ENCODE peak calls at places on chromosomes 12 and 14, in six cellular contexts. F, Z, S, O, H and J are unnamed samples.

GRCh38 chr14:71554959-71555612 is 377.1 kb upstream of the RGS6 start:
- DNase-seq in F (no peak), Z (no peak), S (no peak), O (no peak), H (no peak), J (no peak)

GRCh38 chr14:55909879-55910278 is 208.3 kb upstream of the PELI2 start:
- DNase-seq in F (no peak), Z (no peak), S (no peak), O (no peak), H (no peak), J (no peak)

GRCh38 chr12:127558363-127558762 is 708.6 kb upstream of the TMEM132C start:
- DNase-seq in F (no peak), Z (no peak), S (no peak), O (no peak), H (no peak), J (no peak)

GRCh38 chr12:25959069-25959961 is 833 bp downstream of the RASSF8 start:
- DNase-seq in F (peak), Z (no peak), S (peak), O (peak), H (peak), J (peak)

GRCh38 chr14:34463598-34463961 is 1.5 kb upstream of the SPTSSA start:
- DNase-seq in F (no peak), Z (no peak), S (no peak), O (no peak), H (no peak), J (no peak)

GRCh38 chr14:64708148-64709004 is 4.2 kb downstream of the PLEKHG3 start:
- DNase-seq in F (no peak), Z (peak), S (peak), O (peak), H (no peak), J (no peak)

GRCh38 chr14:105049753-105050550 is 15.3 kb downstream of the GPR132 start:
- DNase-seq in F (no peak), Z (no peak), S (peak), O (no peak), H (no peak), J (no peak)

GRCh38 chr12:14935031-14935430 is 3.3 kb downstream of the ERP27 start:
- DNase-seq in F (no peak), Z (no peak), S (no peak), O (no peak), H (no peak), J (no peak)

GRCh38 chr12:126773491-126773890 is 1493.5 kb upstream of the TMEM132C start:
- DNase-seq in F (no peak), Z (no peak), S (no peak), O (no peak), H (no peak), J (no peak)

GRCh38 chr12:26627335-26627734 is 205.7 kb downstream of the ITPR2 start:
- DNase-seq in F (no peak), Z (no peak), S (no peak), O (peak), H (no peak), J (no peak)

GRCh38 chr14:53850714-53851296 is 105.8 kb downstream of the BMP4 start:
- DNase-seq in F (no peak), Z (peak), S (no peak), O (peak), H (no peak), J (no peak)

GRCh38 chr12:24795699-24796385 is 153.1 kb downstream of the BCAT1 start:
- DNase-seq in F (no peak), Z (no peak), S (no peak), O (no peak), H (no peak), J (no peak)

GRCh38 chr12:10501031-10501430 is 4.7 kb upstream of the EIF2S3B start:
- DNase-seq in F (no peak), Z (no peak), S (no peak), O (peak), H (no peak), J (peak)

GRCh38 chr12:48957141-48958048 is at the start of gene ARF3:
- DNase-seq in F (peak), Z (peak), S (peak), O (peak), H (peak), J (peak)
- TF ChIP-seq CTCF in F (no peak), Z (peak), S (no peak), O (no peak), H (no peak), J (no peak)

GRCh38 chr12:120366884-120367251 is 2.1 kb downstream of the MSI1 start:
- DNase-seq in F (no peak), Z (no peak), S (no peak), O (no peak), H (no peak), J (no peak)

GRCh38 chr12:120368789-120369475 is at the start of gene MSI1:
- DNase-seq in F (no peak), Z (no peak), S (no peak), O (no peak), H (no peak), J (no peak)

GRCh38 chr12:120367252-120367923 is 1.6 kb downstream of the MSI1 start:
- DNase-seq in F (no peak), Z (no peak), S (no peak), O (peak), H (no peak), J (no peak)

GRCh38 chr12:120369476-120370342 is 745 bp upstream of the MSI1 start:
- DNase-seq in F (no peak), Z (no peak), S (no peak), O (no peak), H (no peak), J (no peak)

DNA sequence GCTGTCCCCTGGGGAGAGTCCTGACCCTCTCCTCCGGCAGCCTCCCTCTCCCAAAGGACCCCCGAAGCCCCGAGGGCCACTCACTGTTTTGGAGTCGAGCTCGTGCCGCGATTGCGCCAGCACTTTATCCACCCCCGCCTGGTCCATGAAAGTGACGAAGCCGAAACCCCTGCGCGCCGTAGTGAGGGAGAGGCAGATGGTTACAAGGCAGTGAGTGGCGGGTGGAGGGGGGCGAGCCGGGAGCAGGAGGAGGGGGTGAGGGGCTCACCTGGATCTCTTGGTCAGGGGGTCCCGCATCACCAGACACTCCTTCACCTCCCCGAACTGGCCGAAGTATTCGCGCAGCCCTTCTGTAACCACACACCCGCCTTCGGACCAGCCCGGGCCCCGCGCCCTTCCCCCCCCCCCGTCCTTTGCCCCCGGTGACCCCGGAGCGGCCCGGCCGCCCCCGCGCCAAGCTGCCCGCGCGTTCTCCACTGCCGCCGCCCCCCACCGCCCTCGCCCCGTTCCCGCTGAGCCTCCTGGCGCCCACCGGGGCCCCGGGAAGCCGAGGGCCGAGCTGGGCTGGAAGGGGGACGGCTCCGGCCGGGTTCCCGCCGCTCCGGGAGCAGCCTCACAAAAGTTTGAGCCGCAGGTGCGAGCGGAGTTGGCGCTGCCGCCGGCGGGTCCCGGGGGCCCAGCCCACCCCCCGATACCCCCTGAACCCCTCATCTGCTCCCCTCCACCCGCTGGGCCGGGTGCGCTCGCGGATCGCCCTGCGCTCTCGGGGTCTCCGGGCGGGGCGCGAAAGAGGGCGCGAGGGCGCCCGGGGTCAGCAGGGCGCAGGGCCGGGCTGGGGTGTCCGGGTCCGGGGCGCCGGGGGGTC is 808 bp downstream of the MSI1 start:
- DNase-seq in F (no peak), Z (no peak), S (no peak), O (peak), H (no peak), J (no peak)
- H3K4me3 ChIP-seq in F (no peak), Z (peak), S (peak), O (no peak), H (no peak), J (no peak)

DNA sequence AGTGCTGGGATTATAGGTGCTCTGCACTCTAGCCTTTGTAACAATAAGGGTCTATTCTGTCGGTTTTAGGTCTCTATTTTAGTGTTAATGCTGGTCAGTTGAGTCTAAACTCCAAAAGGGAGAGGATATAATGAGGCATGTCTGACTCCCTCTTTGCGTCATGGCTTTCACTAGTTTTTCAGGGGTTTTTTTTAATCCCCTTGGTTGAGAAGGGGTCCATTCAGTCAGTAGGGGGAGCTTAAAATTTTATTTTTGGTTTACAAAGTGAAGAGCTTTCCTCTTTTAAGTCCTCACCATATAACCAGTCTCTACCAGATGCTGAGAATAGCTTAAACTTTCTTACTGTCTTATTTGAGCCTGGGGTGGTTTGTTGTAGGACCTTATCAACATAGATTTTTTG is 106.9 kb downstream of the PRKCH start:
- DNase-seq in F (no peak), Z (no peak), S (no peak), O (no peak), H (no peak), J (no peak)
- TF ChIP-seq CTCF in F (no peak), Z (no peak), S (no peak), O (no peak), H (no peak), J (no peak)

DNA sequence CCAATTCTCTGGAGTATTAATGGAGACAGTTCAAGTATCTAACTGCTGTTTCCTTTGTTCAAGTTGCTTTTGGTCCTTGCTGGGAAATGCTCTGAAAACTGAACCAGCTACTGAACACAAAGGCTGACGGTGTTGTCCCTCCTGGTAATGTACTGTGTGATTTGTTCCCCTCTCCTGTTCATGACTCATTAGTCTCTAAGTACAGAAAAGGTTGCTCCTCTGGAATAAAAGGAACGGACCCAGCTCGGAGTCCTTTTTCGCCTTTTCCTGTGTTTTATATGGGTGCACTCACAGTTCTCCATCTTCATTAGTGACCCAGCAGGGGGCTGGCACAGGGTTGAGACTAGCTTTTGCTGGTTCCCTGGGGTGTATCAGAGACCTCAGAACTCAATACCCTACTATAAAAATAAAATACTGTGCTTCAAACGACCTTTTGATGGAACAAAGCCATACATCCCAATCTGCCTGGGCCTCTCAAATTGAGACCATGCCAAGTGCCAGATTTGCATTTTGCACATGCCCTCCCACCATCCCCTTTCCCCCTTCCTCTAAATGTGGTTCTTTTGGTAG is 269.7 kb downstream of the RAD51B start:
- DNase-seq in F (no peak), Z (peak), S (no peak), O (peak), H (no peak), J (no peak)
- H3K4me3 ChIP-seq in F (no peak), Z (no peak), S (no peak), O (no peak), H (no peak), J (no peak)

GRCh38 chr12:50771409-50771808 is 7.5 kb downstream of the ATF1 start:
- DNase-seq in F (no peak), Z (no peak), S (no peak), O (no peak), H (no peak), J (no peak)

GRCh38 chr12:50776749-50777728 is 13.1 kb downstream of the ATF1 start:
- DNase-seq in F (no peak), Z (no peak), S (no peak), O (no peak), H (no peak), J (no peak)

GRCh38 chr12:50772470-50772869 is 8.6 kb downstream of the ATF1 start:
- DNase-seq in F (no peak), Z (no peak), S (no peak), O (no peak), H (no peak), J (no peak)

GRCh38 chr12:50772877-50773276 is 9.0 kb downstream of the ATF1 start:
- DNase-seq in F (no peak), Z (no peak), S (no peak), O (no peak), H (no peak), J (no peak)
- TF ChIP-seq CTCF in F (no peak), Z (no peak), S (no peak), O (no peak), H (no peak), J (no peak)

GRCh38 chr14:77599894-77600293 is 16.5 kb downstream of the SPTLC2 start:
- DNase-seq in F (no peak), Z (no peak), S (no peak), O (peak), H (no peak), J (no peak)

GRCh38 chr14:77601846-77602609 is 14.4 kb downstream of the SPTLC2 start:
- DNase-seq in F (no peak), Z (no peak), S (no peak), O (peak), H (no peak), J (no peak)

GRCh38 chr14:77603031-77603430 is 13.4 kb downstream of the SPTLC2 start:
- DNase-seq in F (no peak), Z (no peak), S (no peak), O (no peak), H (no peak), J (no peak)

GRCh38 chr14:77593501-77593911 is 22.9 kb downstream of the SPTLC2 start:
- DNase-seq in F (peak), Z (no peak), S (no peak), O (peak), H (no peak), J (no peak)

DNA sequence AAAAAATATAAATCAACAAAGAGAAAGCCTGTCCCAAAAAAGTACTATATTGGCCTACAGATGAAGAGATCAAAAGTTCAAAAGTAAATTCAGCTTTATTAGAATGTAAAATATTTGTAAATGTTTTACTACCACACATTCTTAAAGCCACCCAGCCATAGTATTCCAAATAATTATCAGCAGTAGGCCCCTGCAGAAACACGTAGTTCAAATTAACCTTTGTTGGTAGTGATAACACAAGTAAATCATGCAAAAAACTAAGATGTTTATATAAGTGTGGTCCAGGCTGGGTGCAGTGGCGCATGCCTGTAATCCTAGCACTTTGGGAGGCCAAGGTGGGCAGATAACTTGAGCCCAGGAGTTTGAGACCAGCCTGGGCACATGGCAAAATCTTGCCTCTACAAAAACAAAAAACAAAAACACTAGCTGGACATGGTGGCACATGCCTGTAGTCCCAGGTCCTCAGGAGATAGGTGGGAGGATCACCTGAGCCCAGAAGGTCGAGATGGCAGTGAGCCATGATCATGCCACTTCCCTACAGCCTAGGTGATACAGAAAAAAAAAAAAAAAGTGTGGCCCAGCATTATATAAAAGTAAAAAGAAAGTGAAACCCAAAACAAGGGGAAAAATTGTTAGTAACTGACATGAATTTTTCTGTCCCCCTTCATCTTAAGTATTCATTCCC is 17.9 kb downstream of the SPTLC2 start:
- DNase-seq in F (no peak), Z (no peak), S (no peak), O (no peak), H (no peak), J (no peak)
- H3K4me3 ChIP-seq in F (no peak), Z (no peak), S (no peak), O (no peak), H (no peak), J (no peak)

GRCh38 chr12:57893460-57894353 is 47.2 kb upstream of the CTDSP2 start:
- DNase-seq in F (no peak), Z (no peak), S (peak), O (peak), H (peak), J (peak)
- TF ChIP-seq CTCF in F (no peak), Z (no peak), S (no peak), O (no peak), H (no peak), J (no peak)

GRCh38 chr14:21263284-21264024 is 5.8 kb downstream of the HNRNPC start:
- DNase-seq in F (no peak), Z (no peak), S (no peak), O (peak), H (no peak), J (no peak)
- H3K4me3 ChIP-seq in F (peak), Z (no peak), S (no peak), O (peak), H (no peak), J (peak)

DNA sequence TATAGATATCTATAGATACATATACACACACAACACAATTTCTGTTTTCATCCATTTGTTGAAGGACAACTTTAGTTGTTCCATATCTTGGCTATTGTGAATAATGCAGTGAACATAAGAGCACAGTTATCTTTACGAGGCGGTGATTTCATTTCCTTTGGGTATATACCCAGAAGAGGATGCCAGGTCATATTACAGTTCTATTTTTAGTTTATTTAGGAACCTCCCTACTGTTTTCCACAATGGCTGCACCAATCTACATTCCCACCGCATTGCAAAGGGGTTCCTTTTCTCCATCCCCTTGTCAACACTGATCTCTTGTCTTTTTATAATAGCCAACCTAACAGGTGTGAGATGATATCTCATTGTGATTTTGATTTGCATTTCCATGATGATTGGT is 143.4 kb upstream of the ARHGAP5 start:
- DNase-seq in F (no peak), Z (no peak), S (no peak), O (peak), H (no peak), J (no peak)
- TF ChIP-seq CTCF in F (no peak), Z (no peak), S (no peak), O (no peak), H (no peak), J (no peak)

GRCh38 chr12:122226366-122227222 is 742 bp upstream of the DIABLO start:
- DNase-seq in F (no peak), Z (no peak), S (no peak), O (no peak), H (no peak), J (no peak)
- H3K4me3 ChIP-seq in F (peak), Z (peak), S (peak), O (no peak), H (peak), J (peak)